ENCODE peak calls at places on chromosomes 2 and 18, in six cellular contexts. J is heart left ventricle, D is esophagus squamous epithelium, Q is IMR-90, T is adrenal gland, N is ovary. V is an unnamed sample. For H3K27me3, the result is how much of the 10 kb centered on the place peaks cover.

GRCh38 chr2:14978836-14979235 is 346.3 kb downstream of the LRATD1 start:
- DNase-seq in J (no peak), D (no peak), Q (no peak), T (no peak), N (no peak), V (no peak)

GRCh38 chr2:109376796-109377495 is 236.8 kb downstream of the SEPTIN10 start:
- DNase-seq in J (no peak), D (no peak), Q (peak), T (no peak), N (no peak), V (no peak)

GRCh38 chr2:137123241-137123640 is 357.9 kb downstream of the THSD7B start:
- DNase-seq in J (no peak), D (no peak), Q (no peak), T (no peak), N (no peak), V (no peak)

GRCh38 chr18:80006726-80007125 is 18.4 kb upstream of the TXNL4A start:
- DNase-seq in J (no peak), D (no peak), Q (no peak), T (no peak), N (no peak), V (no peak)

GRCh38 chr2:121075641-121076500 is 209.1 kb downstream of the TFCP2L1 start:
- DNase-seq in J (no peak), D (no peak), Q (no peak), T (no peak), N (peak), V (no peak)

GRCh38 chr2:5695641-5696350 is 3.6 kb downstream of the SOX11 start:
- DNase-seq in J (no peak), D (no peak), Q (peak), T (no peak), N (no peak), V (no peak)

GRCh38 chr2:240797914-240798313 is 22.1 kb downstream of the KIF1A start:
- DNase-seq in J (no peak), D (no peak), Q (no peak), T (no peak), N (peak), V (no peak)

GRCh38 chr2:69514406-69514805 is 77.2 kb upstream of the NFU1 start:
- DNase-seq in J (peak), D (no peak), Q (peak), T (no peak), N (peak), V (peak)

GRCh38 chr18:68796936-68797690 is 767 bp upstream of the CCDC102B start:
- DNase-seq in J (peak), D (no peak), Q (peak), T (no peak), N (no peak), V (no peak)

GRCh38 chr18:69492861-69493260 is 92.2 kb downstream of the DOK6 start:
- DNase-seq in J (no peak), D (no peak), Q (no peak), T (no peak), N (no peak), V (no peak)

GRCh38 chr2:27262379-27263286 is at the start of gene SLC30A3:
- DNase-seq in J (peak), D (no peak), Q (no peak), T (peak), N (peak), V (peak)

GRCh38 chr2:220736778-220737177 is 835.3 kb downstream of the EPHA4 start:
- DNase-seq in J (no peak), D (no peak), Q (peak), T (no peak), N (no peak), V (no peak)

GRCh38 chr2:37635359-37636208 is 35.9 kb downstream of the CDC42EP3 start:
- DNase-seq in J (peak), D (peak), Q (peak), T (no peak), N (no peak), V (no peak)

GRCh38 chr18:2961828-2962227 is 51.1 kb downstream of the LPIN2 start:
- DNase-seq in J (no peak), D (no peak), Q (peak), T (no peak), N (no peak), V (peak)

GRCh38 chr2:234459401-234460009 is 37.4 kb downstream of the ARL4C start:
- DNase-seq in J (no peak), D (no peak), Q (no peak), T (no peak), N (no peak), V (no peak)

GRCh38 chr2:172672999-172673726 is 62.5 kb upstream of the RAPGEF4 start:
- DNase-seq in J (no peak), D (no peak), Q (no peak), T (no peak), N (no peak), V (peak)

GRCh38 chr2:187580462-187581124 is 26.4 kb upstream of the TFPI start:
- DNase-seq in J (no peak), D (no peak), Q (peak), T (no peak), N (no peak), V (no peak)

GRCh38 chr2:168217920-168218319 is 29.5 kb downstream of the STK39 start:
- DNase-seq in J (no peak), D (no peak), Q (peak), T (no peak), N (no peak), V (no peak)

GRCh38 chr2:168521342-168521741 is 65.3 kb downstream of the CERS6 start:
- DNase-seq in J (peak), D (no peak), Q (peak), T (peak), N (no peak), V (no peak)

GRCh38 chr2:32383858-32384257 is 27.0 kb downstream of the BIRC6 start:
- DNase-seq in J (no peak), D (no peak), Q (no peak), T (no peak), N (no peak), V (no peak)

GRCh38 chr2:89767581-89768435 is 1076.3 kb downstream of the RPIA start:
- DNase-seq in J (peak), D (no peak), Q (no peak), T (no peak), N (no peak), V (no peak)

GRCh38 chr18:42183746-42184145 is 228.7 kb downstream of the PIK3C3 start:
- DNase-seq in J (no peak), D (no peak), Q (peak), T (peak), N (no peak), V (no peak)

GRCh38 chr2:73291093-73291460 is 2.3 kb downstream of the EGR4 start:
- DNase-seq in J (no peak), D (no peak), Q (peak), T (peak), N (peak), V (peak)

GRCh38 chr2:70458661-70459060 is 95.0 kb downstream of the TGFA start:
- DNase-seq in J (no peak), D (no peak), Q (no peak), T (no peak), N (no peak), V (no peak)

GRCh38 chr2:105215586-105216192 is 25.9 kb upstream of the GPR45 start:
- DNase-seq in J (no peak), D (no peak), Q (no peak), T (no peak), N (no peak), V (no peak)

GRCh38 chr2:98892871-98893270 is 43.2 kb downstream of the CRACDL start:
- DNase-seq in J (no peak), D (no peak), Q (no peak), T (no peak), N (no peak), V (no peak)

GRCh38 chr2:166138667-166139066 is 10.8 kb upstream of the SCN1A start:
- DNase-seq in J (no peak), D (no peak), Q (no peak), T (no peak), N (no peak), V (no peak)

GRCh38 chr2:201909961-201910361 is 103.6 kb downstream of the CDK15 start:
- DNase-seq in J (no peak), D (no peak), Q (peak), T (peak), N (no peak), V (no peak)

GRCh38 chr2:225027061-225027762 is 15.1 kb downstream of the DOCK10 start:
- DNase-seq in J (no peak), D (no peak), Q (no peak), T (no peak), N (no peak), V (no peak)

GRCh38 chr2:68250652-68251186 is 1.6 kb downstream of the PPP3R1 start:
- DNase-seq in J (no peak), D (no peak), Q (no peak), T (no peak), N (no peak), V (no peak)

GRCh38 chr18:6757966-6758365 is 28.4 kb downstream of the ARHGAP28 start:
- DNase-seq in J (no peak), D (no peak), Q (peak), T (no peak), N (no peak), V (no peak)

GRCh38 chr18:23958036-23958435 is 56.5 kb upstream of the TTC39C start:
- DNase-seq in J (peak), D (no peak), Q (no peak), T (peak), N (peak), V (peak)

GRCh38 chr2:217434183-217434620 is 568.6 kb downstream of the TNS1 start:
- DNase-seq in J (peak), D (peak), Q (peak), T (peak), N (peak), V (peak)

GRCh38 chr2:28387082-28387960 is 5.3 kb upstream of the FOSL2 start:
- DNase-seq in J (no peak), D (no peak), Q (peak), T (no peak), N (no peak), V (no peak)

GRCh38 chr2:221943078-221943810 is 355.6 kb downstream of the PAX3 start:
- DNase-seq in J (peak), D (no peak), Q (peak), T (peak), N (peak), V (peak)

GRCh38 chr2:36397728-36398413 is 42.3 kb downstream of the CRIM1 start:
- DNase-seq in J (no peak), D (no peak), Q (peak), T (no peak), N (no peak), V (no peak)
- TF ChIP-seq POLR2A in J (no peak), D (no peak), Q (no peak), T (no peak), N (no peak), V (no peak)

GRCh38 chr2:236156095-236156859 is 11.9 kb downstream of the GBX2 start:
- DNase-seq in J (no peak), D (no peak), Q (no peak), T (no peak), N (no peak), V (no peak)
- H3K27me3 ChIP-seq in J (under half), D (under half), Q (half or more), T (under half), N (under half), V (under half)

DNA sequence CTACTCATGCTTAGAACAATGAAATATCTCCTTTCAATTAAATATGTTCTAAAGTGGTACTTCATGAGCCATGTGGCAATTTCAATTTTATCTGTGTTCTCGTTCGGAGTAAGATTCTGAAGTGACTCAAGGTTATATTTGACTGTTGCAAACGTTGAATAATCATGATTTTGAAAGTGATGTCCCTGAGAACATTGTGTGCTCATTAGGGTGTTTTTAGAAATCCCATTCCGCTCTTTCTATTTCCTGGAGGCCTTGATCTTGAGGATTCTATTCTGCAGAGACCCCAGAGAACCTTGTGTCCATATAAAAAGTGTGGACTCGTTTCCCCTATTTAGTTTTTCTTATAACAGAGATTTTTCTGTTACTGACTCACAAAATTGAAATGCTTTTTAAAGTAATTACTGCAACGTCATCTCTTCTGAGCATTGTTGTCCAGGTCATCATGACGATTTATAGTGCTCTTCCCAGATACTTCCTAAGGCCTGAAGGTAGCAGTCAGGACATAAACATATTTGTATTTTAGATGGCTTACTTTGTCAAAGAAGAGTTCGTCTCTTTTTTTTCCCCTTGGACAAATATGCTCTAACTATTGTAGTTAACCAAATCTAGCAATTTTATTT is 27.2 kb downstream of the IL1R2 start:
- DNase-seq in J (no peak), D (no peak), Q (peak), T (no peak), N (no peak), V (no peak)
- H3K27ac ChIP-seq in J (no peak), D (no peak), Q (no peak), T (peak), N (no peak), V (no peak)

DNA sequence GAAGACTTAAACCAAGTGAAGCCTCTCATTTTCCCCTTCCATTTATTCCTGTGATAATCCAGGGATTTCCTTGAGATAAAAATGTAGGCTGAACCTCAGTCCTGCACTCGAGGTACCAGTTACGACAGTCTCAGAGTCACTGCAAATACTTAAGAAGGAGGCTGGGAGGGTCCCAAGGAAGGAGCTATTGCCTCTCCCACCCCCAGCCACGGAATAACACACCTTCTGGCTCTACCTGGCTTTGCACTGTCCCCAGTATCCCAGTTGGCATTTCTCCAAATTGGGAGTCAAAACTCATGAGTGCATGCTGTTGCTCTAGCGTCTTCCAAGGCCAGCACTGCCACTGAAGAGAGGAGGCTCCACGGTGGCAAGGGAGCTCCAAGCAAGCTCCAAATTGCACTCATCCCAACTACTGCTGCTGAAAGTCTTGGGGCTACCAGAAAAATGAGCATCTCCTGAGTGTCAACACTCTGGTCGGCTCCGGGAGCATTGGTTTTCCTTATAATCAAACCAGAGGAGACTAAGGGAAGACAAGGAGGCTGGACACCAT is 1.6 kb downstream of the SCTR start:
- DNase-seq in J (no peak), D (no peak), Q (no peak), T (no peak), N (no peak), V (peak)
- TF ChIP-seq POLR2A in J (no peak), D (no peak), Q (no peak), T (no peak), N (no peak), V (no peak)

DNA sequence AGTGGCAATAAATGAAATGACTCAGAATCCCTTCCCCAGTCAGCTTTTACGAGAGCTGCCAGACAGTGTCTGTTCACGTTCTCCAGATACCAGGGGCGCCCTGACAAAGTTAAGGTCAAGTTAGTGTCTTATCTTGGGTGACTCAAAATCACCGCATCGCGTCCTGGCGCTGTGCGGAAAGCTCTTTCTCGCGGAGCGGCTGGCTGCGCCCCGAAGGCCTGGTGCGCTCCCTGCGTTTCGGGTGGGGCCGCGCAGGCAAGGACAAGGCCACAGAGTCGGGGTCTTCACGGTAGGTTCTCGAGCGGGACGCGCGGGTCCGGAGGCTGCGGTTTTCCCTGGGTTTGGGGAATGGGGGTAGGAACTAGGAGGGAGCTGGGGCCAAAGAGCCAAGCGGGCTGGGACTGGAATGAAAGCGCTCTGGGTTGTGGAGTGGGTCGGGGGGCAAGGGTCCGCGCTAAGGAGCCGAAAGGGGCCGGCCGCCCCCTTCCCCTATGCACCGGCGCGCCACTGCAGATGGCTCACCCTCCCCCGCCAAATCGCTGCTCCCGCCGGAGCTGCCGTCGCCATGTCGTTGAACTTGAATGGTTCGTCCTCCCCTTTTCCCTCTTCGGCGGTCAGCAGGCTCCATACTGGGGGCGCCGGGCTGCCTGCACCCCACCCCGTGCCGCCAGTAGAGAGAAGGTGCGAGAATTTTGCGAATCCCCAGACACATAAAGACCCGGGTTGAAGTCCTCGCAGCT is 2.6 kb upstream of the HOXD11 start:
- DNase-seq in J (no peak), D (no peak), Q (no peak), T (peak), N (peak), V (no peak)
- H3K27me3 ChIP-seq in J (half or more), D (half or more), Q (half or more), T (half or more), N (under half), V (half or more)

V was measured in thyroid gland.